ENCODE peak calls at places on chromosomes 2 and 18, in ten cellular contexts. I is endothelial cell, H is astrocyte of the spinal cord, G is cardiac fibroblast, X is colonic mucosa, A is neural crest cell, N is A673, P is GM06990, C is fibroblast of the aortic adventitia, S is osteocyte. B is an unnamed sample.

GRCh38 chr2:178863856-178864620 is 56.8 kb upstream of the TTN start:
- DNase-seq in I (no peak), H (peak; percentile 30), G (peak; percentile 44), X (peak; percentile 19), A (no peak), N (no peak), P (no peak), C (peak; percentile 69), S (no peak), B (no peak)

GRCh38 chr2:15334650-15335326 is 226.3 kb downstream of the NBAS start:
- DNase-seq in I (no peak), H (peak; percentile 73), G (peak; percentile 29), X (no peak), A (no peak), N (peak; percentile 40), P (no peak), C (peak; percentile 60), S (no peak), B (no peak)

GRCh38 chr2:7758065-7758759 is 841.0 kb downstream of the RNF144A start:
- DNase-seq in I (no peak), H (no peak), G (no peak), X (no peak), A (no peak), N (no peak), P (peak; percentile 47), C (no peak), S (no peak), B (no peak)

GRCh38 chr2:11682590-11682915 is 12.6 kb upstream of the NTSR2 start:
- DNase-seq in I (no peak), H (no peak), G (no peak), X (no peak), A (no peak), N (no peak), P (no peak), C (no peak), S (no peak), B (no peak)

GRCh38 chr18:58045265-58046086 is 1.4 kb downstream of the NEDD4L start:
- DNase-seq in I (peak; percentile 40), H (peak; percentile 26), G (peak; percentile 32), X (peak; percentile 83), A (peak; percentile 31), N (peak; percentile 41), P (peak; percentile 52), C (peak; percentile 15), S (no peak), B (peak; percentile 21)

GRCh38 chr2:119283873-119284331 is 60.3 kb downstream of the STEAP3 start:
- DNase-seq in I (no peak), H (peak; percentile 84), G (peak; percentile 48), X (no peak), A (no peak), N (no peak), P (no peak), C (peak; percentile 78), S (no peak), B (peak; percentile 6)

GRCh38 chr2:224133387-224133786 is 94.3 kb upstream of the SERPINE2 start:
- DNase-seq in I (no peak), H (no peak), G (no peak), X (no peak), A (no peak), N (peak; percentile 88), P (no peak), C (no peak), S (no peak), B (no peak)

GRCh38 chr2:69616755-69617154 is 26.8 kb downstream of the AAK1 start:
- DNase-seq in I (no peak), H (no peak), G (no peak), X (no peak), A (no peak), N (no peak), P (peak; percentile 21), C (no peak), S (no peak), B (peak; percentile 34)

DNA sequence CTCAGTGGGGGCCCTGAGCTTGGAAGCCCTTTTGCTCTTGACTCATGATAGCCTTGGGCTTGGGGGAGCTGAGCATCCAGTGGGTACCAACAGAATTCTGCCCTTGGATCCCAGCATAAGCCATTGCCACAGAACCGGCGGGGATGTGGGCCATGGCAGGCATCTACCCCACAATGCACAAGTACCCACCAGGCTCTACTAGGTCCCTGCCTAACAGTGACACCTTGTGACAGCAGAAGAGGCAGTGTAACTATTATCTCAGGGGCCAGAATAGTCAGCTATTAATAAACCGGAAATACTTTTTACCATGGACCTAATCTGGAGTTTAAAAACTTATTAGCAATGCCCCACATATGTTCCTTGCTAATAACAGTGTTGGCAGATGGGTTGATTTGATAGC is 397.2 kb downstream of the TMEM182 start:
- DNase-seq in I (no peak), H (no peak), G (no peak), X (no peak), A (no peak), N (peak; percentile 8), P (no peak), C (no peak), S (no peak), B (no peak)
- TF ChIP-seq CTCF in I (no peak), H (no peak), G (no peak), X (no peak), A (no peak), N (peak; percentile 10), P (no peak), C (no peak), S (no peak), B (no peak)

GRCh38 chr2:233832414-233832813 is 21.9 kb downstream of the HJURP start:
- DNase-seq in I (no peak), H (peak; percentile 12), G (peak; percentile 48), X (no peak), A (no peak), N (no peak), P (no peak), C (peak; percentile 84), S (no peak), B (no peak)

GRCh38 chr2:233831011-233831721 is 23.2 kb downstream of the HJURP start:
- DNase-seq in I (no peak), H (no peak), G (no peak), X (no peak), A (no peak), N (no peak), P (no peak), C (no peak), S (no peak), B (no peak)

GRCh38 chr2:233834378-233834777 is 20.0 kb downstream of the HJURP start:
- DNase-seq in I (no peak), H (no peak), G (no peak), X (no peak), A (no peak), N (no peak), P (no peak), C (no peak), S (no peak), B (no peak)

GRCh38 chr2:233831861-233832260 is 22.5 kb downstream of the HJURP start:
- DNase-seq in I (no peak), H (no peak), G (no peak), X (no peak), A (no peak), N (no peak), P (no peak), C (no peak), S (no peak), B (no peak)

DNA sequence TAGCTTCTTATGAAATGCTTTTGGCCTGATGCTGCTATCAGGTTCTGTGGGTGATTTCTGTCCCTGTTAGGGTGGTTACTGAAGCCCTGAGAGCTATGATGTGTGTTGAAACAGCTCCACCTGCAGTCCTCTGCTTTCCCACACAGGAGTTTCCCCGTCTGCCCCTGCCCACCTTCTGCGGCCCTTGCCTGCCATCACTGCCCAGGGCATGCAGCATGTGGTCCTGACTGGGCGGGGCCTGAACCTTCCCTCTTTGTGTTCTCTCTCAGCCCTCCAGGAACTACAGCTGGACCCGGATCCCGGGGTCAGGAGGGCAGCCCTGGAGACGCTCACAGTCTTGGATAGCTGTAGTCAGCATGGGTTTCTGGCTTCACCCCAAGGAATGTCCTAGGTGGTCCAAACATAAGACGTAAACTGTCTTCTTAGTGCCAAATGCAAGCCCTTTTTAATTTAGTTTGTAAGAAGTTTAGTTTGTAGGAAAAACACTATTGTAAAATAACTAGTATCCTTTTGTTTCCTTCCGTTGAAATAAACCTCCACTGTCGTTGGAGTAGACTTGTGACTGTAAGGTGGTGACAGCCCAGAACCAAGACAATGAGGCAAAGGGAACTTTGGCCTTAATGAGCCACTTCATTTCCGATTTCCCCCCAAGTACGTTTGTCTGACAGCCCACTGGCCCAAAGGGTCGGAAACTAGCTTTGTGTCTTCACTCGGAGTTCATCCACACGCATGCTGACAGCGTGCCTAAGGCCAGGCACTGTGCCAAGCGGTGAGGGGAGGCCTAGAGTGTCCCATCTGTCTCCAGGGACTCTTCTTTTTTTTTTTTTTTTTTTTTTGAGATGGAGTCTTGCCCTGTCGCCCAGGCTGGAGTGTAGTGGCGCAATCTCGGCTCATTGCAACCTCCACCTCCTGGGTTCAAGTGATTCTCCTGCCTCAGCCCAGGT is 21.2 kb downstream of the HJURP start:
- DNase-seq in I (peak; percentile 26), H (peak; percentile 49), G (peak; percentile 82), X (no peak), A (peak; percentile 41), N (peak; percentile 42), P (no peak), C (peak; percentile 88), S (no peak), B (peak; percentile 41)
- TF ChIP-seq CTCF in I (no peak), H (peak; percentile 53), G (peak; percentile 33), X (peak; percentile 21), A (peak; percentile 56), N (peak; percentile 54), P (peak; percentile 38), C (peak; percentile 60), S (peak; percentile 60), B (peak; percentile 11)

GRCh38 chr18:48230459-48231113 is 178.6 kb downstream of the ZBTB7C start:
- DNase-seq in I (peak; percentile 72), H (peak; percentile 53), G (peak; percentile 56), X (peak; percentile 79), A (peak; percentile 65), N (peak; percentile 60), P (no peak), C (peak; percentile 61), S (no peak), B (peak; percentile 61)
- TF ChIP-seq CTCF in I (peak; percentile 41), H (peak; percentile 68), G (peak; percentile 66), X (peak; percentile 61), A (peak; percentile 78), N (peak; percentile 68), P (peak; percentile 60), C (peak; percentile 58), S (peak; percentile 59), B (peak; percentile 48)

GRCh38 chr2:86079981-86080911 is 25.4 kb downstream of the POLR1A start:
- DNase-seq in I (peak; percentile 86), H (peak; percentile 60), G (peak; percentile 80), X (peak; percentile 83), A (peak; percentile 85), N (peak; percentile 78), P (peak; percentile 66), C (peak; percentile 76), S (peak; percentile 90), B (peak; percentile 75)

GRCh38 chr2:86081724-86082123 is 24.0 kb downstream of the POLR1A start:
- DNase-seq in I (no peak), H (no peak), G (no peak), X (no peak), A (no peak), N (no peak), P (no peak), C (no peak), S (no peak), B (no peak)

GRCh38 chr2:86082768-86083167 is 22.9 kb downstream of the POLR1A start:
- DNase-seq in I (no peak), H (no peak), G (no peak), X (no peak), A (no peak), N (no peak), P (no peak), C (no peak), S (no peak), B (no peak)

GRCh38 chr2:86074811-86075210 is 30.9 kb downstream of the POLR1A start:
- DNase-seq in I (no peak), H (no peak), G (no peak), X (no peak), A (no peak), N (no peak), P (no peak), C (no peak), S (peak; percentile 81), B (no peak)

DNA sequence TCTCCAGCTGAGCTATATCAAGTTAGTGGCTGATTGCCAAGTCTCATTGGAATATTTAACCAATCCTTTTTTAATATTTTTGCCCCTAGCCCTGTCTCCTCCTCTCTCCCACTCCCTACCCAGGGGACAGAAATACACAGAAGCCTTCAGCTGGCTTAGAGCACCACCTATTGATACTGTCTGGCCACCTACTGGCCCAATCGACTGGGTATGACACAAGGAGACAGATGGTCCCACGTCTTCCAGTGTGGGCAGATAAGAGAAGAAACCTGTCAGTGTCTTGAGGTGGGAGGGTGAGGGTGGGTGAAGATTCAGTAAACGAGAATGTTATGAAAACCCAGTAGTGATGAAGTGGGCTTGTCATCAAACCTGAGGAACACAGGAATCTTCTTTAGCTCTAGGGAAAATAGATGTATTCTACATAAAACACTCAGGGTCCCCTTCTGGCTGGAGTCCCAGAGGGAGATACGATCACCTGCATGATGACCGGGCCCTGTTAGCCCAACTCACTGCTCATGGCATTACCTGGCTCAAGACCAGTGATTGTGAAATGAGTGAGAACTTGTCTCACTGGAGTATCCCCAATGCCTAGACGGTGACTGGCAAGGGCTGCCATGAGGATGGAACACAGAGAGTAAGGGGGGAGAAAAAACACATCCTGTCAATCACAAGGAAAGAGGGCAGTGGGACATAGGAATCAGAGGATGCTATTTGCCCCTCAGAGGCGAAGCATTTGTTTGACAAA is 26.7 kb downstream of the POLR1A start:
- DNase-seq in I (peak; percentile 56), H (peak; percentile 46), G (peak; percentile 72), X (peak; percentile 35), A (no peak), N (peak; percentile 20), P (no peak), C (peak; percentile 76), S (no peak), B (no peak)
- TF ChIP-seq CTCF in I (no peak), H (peak; percentile 70), G (peak; percentile 66), X (peak; percentile 31), A (peak; percentile 54), N (peak; percentile 46), P (peak; percentile 70), C (peak; percentile 84), S (peak; percentile 76), B (peak; percentile 71)